ENCODE peak calls at places on chromosomes 5 and 9, in eight cellular contexts. G, P, Q, R, A, I, U and S are unnamed samples.

GRCh38 chr5:174903333-174903732 is 179.0 kb downstream of the MSX2 start:
- DNase-seq in G (no peak), I (no peak), A (no peak), U (no peak), R (no peak), Q (peak), P (no peak), S (no peak)

GRCh38 chr5:72224946-72225427 is 95.1 kb downstream of the MRPS27 start:
- DNase-seq in U (no peak), G (peak), Q (no peak), A (no peak), R (no peak), I (no peak), P (peak), S (no peak)

GRCh38 chr9:81369136-81369535 is 320.2 kb downstream of the TLE1 start:
- DNase-seq in U (no peak), R (no peak), P (no peak), A (no peak), G (no peak), I (no peak), Q (no peak), S (no peak)

GRCh38 chr5:175811594-175811993 is 59.8 kb upstream of the CPLX2 start:
- DNase-seq in A (no peak), Q (no peak), P (no peak), I (no peak), U (no peak), G (no peak), R (no peak), S (no peak)

GRCh38 chr9:133958756-133959155 is 33.4 kb downstream of the VAV2 start:
- DNase-seq in I (no peak), A (peak), R (no peak), G (no peak), P (no peak), U (no peak), Q (no peak), S (peak)

GRCh38 chr5:82512025-82512424 is 233.9 kb upstream of the RPS23 start:
- DNase-seq in G (peak), A (no peak), Q (no peak), P (no peak), I (no peak), U (no peak), R (no peak), S (no peak)

GRCh38 chr9:129773262-129774048 is 20.6 kb upstream of the PTGES start:
- DNase-seq in U (peak), A (no peak), Q (peak), G (peak), I (peak), R (peak), P (peak), S (peak)

GRCh38 chr5:90557871-90558270 is 726 bp upstream of the ADGRV1 start:
- DNase-seq in R (no peak), A (no peak), Q (no peak), I (no peak), P (no peak), U (no peak), G (no peak), S (no peak)

GRCh38 chr5:96315431-96315830 is 117.6 kb downstream of the PCSK1 start:
- DNase-seq in A (no peak), G (no peak), Q (no peak), P (no peak), R (no peak), U (no peak), I (no peak), S (no peak)

GRCh38 chr5:54080833-54081232 is 229.5 kb downstream of the ARL15 start:
- DNase-seq in G (no peak), A (no peak), P (no peak), U (no peak), I (no peak), Q (no peak), R (no peak), S (no peak)

GRCh38 chr5:1279443-1280151 is 15.3 kb downstream of the TERT start:
- DNase-seq in U (no peak), G (no peak), R (no peak), Q (no peak), A (peak), I (no peak), P (no peak), S (no peak)

GRCh38 chr9:76996700-76997099 is 22.8 kb upstream of the FOXB2 start:
- DNase-seq in U (no peak), P (peak), A (peak), G (peak), I (no peak), Q (peak), R (no peak), S (no peak)

GRCh38 chr9:72680593-72681317 is 159.3 kb downstream of the TMC1 start:
- DNase-seq in G (no peak), P (no peak), Q (no peak), U (no peak), A (no peak), I (no peak), R (no peak), S (no peak)

GRCh38 chr9:34405719-34406118 is 29.0 kb upstream of the MYORG start:
- DNase-seq in A (no peak), R (no peak), Q (no peak), U (no peak), I (no peak), G (peak), P (peak), S (no peak)

GRCh38 chr5:160310910-160311295 is 1.5 kb downstream of the CCNJL start:
- DNase-seq in A (no peak), Q (no peak), U (no peak), I (no peak), R (no peak), P (no peak), G (no peak), S (no peak)

GRCh38 chr9:87193151-87193550 is 245.8 kb upstream of the GAS1 start:
- DNase-seq in R (peak), P (peak), G (no peak), A (no peak), U (no peak), Q (no peak), I (no peak), S (no peak)

GRCh38 chr9:2286825-2287455 is 271.8 kb downstream of the SMARCA2 start:
- DNase-seq in I (no peak), P (no peak), R (no peak), G (no peak), U (no peak), Q (no peak), A (no peak), S (no peak)

GRCh38 chr5:146520731-146521130 is 4.7 kb upstream of the GPR151 start:
- DNase-seq in A (no peak), G (no peak), P (no peak), U (no peak), I (no peak), R (no peak), Q (peak), S (no peak)

GRCh38 chr5:175752826-175753535 is 95.1 kb downstream of the HRH2 start:
- DNase-seq in P (no peak), G (no peak), A (no peak), Q (no peak), R (no peak), U (no peak), I (no peak), S (no peak)

GRCh38 chr5:174527936-174528557 is 196.3 kb upstream of the MSX2 start:
- DNase-seq in A (no peak), U (no peak), G (no peak), I (no peak), P (peak), Q (no peak), R (no peak), S (no peak)

GRCh38 chr5:1315709-1316587 is 21.1 kb upstream of the TERT start:
- DNase-seq in R (no peak), Q (peak), A (no peak), U (peak), P (no peak), I (peak), G (no peak), S (peak)

GRCh38 chr5:127447822-127448221 is 69.6 kb upstream of the PRRC1 start:
- DNase-seq in R (peak), G (peak), P (peak), I (no peak), A (no peak), Q (no peak), U (no peak), S (no peak)

GRCh38 chr9:115668506-115668905 is 485.1 kb upstream of the PAPPA start:
- DNase-seq in R (peak), A (no peak), Q (peak), G (peak), I (no peak), U (peak), P (peak), S (no peak)

GRCh38 chr5:135446615-135447014 is 533 bp downstream of the DCANP1 start:
- DNase-seq in Q (no peak), R (no peak), U (no peak), G (no peak), I (no peak), A (no peak), P (no peak), S (no peak)

GRCh38 chr9:20319641-20320337 is 302.5 kb downstream of the MLLT3 start:
- DNase-seq in R (peak), I (no peak), Q (peak), U (peak), A (no peak), P (peak), G (no peak), S (no peak)

GRCh38 chr5:151062405-151063135 is 18.3 kb downstream of the TNIP1 start:
- DNase-seq in A (no peak), G (no peak), Q (no peak), U (no peak), P (no peak), R (no peak), I (no peak), S (no peak)

GRCh38 chr9:125932012-125932411 is 184.8 kb downstream of the PBX3 start:
- DNase-seq in R (peak), U (peak), G (peak), P (peak), A (no peak), I (no peak), Q (peak), S (no peak)

GRCh38 chr5:150517272-150518152 is 9.6 kb downstream of the NDST1 start:
- DNase-seq in G (peak), P (peak), Q (peak), I (no peak), R (peak), U (peak), A (peak), S (peak)

GRCh38 chr9:94706922-94707321 is 19.6 kb upstream of the AOPEP start:
- DNase-seq in A (no peak), G (no peak), P (no peak), U (no peak), R (no peak), I (no peak), Q (no peak), S (no peak)

GRCh38 chr9:108188482-108188881 is 667.3 kb downstream of the ACTL7B start:
- DNase-seq in A (no peak), G (no peak), P (no peak), I (no peak), R (no peak), U (no peak), Q (no peak), S (no peak)

GRCh38 chr5:141878771-141879759 is 855 bp upstream of the PCDH1 start:
- DNase-seq in I (peak), G (peak), Q (peak), P (peak), U (peak), A (peak), R (peak), S (peak)

GRCh38 chr5:179413086-179413690 is 67.9 kb upstream of the ADAMTS2 start:
- DNase-seq in U (no peak), Q (no peak), A (no peak), P (no peak), I (no peak), G (no peak), R (no peak), S (no peak)

GRCh38 chr9:84271887-84272556 is 68.5 kb downstream of the SLC28A3 start:
- DNase-seq in I (no peak), R (no peak), G (no peak), U (no peak), P (peak), Q (no peak), A (no peak), S (no peak)

GRCh38 chr5:115524199-115524598 is 20.4 kb downstream of the FEM1C start:
- DNase-seq in G (no peak), U (no peak), Q (no peak), A (no peak), R (no peak), I (no peak), P (no peak), S (no peak)

GRCh38 chr9:130333041-130334040 is 67.8 kb downstream of the HMCN2 start:
- DNase-seq in U (no peak), P (peak), Q (no peak), R (no peak), I (no peak), A (no peak), G (no peak), S (no peak)

GRCh38 chr5:153629027-153629426 is 138.6 kb downstream of the GRIA1 start:
- DNase-seq in Q (peak), U (peak), I (peak), P (peak), R (peak), A (peak), G (peak), S (no peak)

GRCh38 chr5:27788184-27788583 is 749.8 kb upstream of the CDH9 start:
- DNase-seq in R (no peak), I (no peak), U (no peak), Q (no peak), A (no peak), P (no peak), G (no peak), S (no peak)

GRCh38 chr5:35229076-35230042 is 928 bp downstream of the PRLR start:
- DNase-seq in Q (peak), G (no peak), P (no peak), U (peak), A (no peak), I (no peak), R (no peak), S (peak)
- H3K4me3 ChIP-seq in Q (peak), G (peak), P (no peak), U (no peak), A (peak), I (peak), R (peak), S (peak)

DNA sequence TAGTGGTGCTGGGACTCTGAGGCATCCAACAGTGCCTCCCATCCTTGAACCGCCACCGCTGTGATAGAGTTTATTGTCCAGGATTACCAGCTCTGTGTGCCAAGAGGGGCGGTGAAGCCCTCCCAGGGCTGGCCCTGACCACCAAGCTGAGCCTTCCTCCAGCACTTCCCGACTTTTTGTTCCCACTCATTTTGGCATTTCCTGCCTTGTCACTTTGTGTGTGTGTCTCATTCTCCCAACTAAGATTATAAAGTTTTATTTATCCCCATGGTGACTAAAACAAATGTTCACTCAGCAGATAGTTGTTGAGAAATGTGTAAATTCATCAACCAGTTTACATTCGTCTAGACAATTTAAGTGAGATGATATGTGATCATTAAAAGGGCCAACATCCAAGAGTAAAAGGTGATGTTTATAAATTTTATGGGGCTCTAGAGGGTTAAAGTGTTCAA is 2.5 kb downstream of the F2R start:
- DNase-seq in A (no peak), I (no peak), Q (no peak), R (no peak), G (peak), U (no peak), P (peak), S (no peak)
- H3K4me3 ChIP-seq in A (no peak), I (peak), Q (no peak), R (peak), G (peak), U (no peak), P (peak), S (no peak)

DNA sequence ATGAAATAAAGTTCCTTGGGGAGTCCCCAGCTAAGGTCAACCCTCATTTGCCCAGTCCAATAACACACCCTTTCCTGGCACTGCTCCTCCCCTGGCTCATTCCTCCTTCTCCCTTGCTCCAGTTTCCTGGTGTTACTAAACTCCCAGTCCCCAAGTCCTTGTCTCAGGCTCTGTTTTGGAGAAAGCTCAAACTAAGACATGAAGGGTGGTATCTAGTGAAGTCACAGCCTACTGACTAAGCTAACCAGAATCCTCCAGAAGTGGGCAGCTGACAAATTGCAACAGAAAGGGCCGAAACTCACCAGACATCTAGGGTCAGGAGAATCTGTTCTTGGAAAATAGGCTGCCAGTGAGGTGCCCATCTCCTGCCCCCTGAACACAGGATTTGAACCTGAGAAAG is 118.7 kb upstream of the NEK6 start:
- DNase-seq in P (peak), R (peak), G (peak), I (no peak), A (no peak), Q (no peak), U (no peak), S (no peak)
- H3K4me3 ChIP-seq in P (no peak), R (no peak), G (no peak), I (no peak), A (no peak), Q (no peak), U (no peak), S (no peak)

DNA sequence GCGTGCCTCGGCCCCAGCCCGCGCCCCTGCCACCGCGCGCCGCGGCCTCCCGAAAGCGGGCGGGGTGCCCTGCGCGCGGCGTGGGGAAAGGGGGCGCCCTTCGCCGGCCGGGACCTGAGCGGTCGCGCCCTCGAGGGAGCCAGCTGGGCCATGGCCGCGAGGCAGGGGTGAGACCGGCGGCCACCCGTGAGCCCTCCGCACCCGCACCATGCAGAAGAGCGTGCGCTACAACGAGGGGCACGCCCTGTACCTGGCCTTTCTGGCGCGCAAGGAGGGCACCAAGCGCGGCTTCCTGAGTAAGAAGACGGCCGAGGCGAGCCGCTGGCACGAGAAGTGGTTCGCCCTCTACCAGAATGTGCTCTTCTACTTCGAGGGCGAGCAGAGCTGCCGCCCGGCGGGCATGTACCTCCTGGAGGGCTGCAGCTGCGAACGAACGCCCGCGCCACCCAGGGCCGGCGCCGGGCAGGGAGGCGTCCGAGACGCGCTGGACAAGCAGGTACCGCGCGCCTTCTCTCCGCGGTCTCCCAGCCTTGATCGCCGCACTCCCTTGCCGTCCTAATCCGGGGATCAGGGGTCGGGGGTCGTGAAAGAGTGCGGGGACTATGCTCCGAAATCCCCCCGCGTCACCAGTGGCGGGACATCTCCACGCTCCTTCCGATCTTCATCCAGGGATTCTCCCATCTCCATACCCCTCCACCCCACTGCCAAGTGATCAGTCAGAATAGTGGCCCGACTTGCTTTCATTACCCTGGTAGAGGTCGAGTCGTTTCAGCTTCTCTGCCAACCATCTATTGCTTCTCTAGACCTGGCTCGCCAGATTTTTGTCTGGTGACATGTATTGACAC is 590 bp downstream of the RASGRF2 start:
- DNase-seq in P (peak), I (no peak), U (peak), A (peak), Q (peak), R (peak), G (no peak), S (no peak)
- H3K4me3 ChIP-seq in P (peak), I (peak), U (peak), A (peak), Q (peak), R (peak), G (peak), S (peak)